ENCODE peak calls at places on chromosome 15, in seven cellular contexts. One of them, this sample, is unnamed.

GRCh38 chr15:79071901-79072300 is 18.7 kb downstream of the RASGRF1 start:
- DNase-seq in NCI-H2171 treated with DMSO at 0.1 percent for 48 hours: peak; percentile 63
- DNase-seq in NCI-H2081: no peak
- DNase-seq in activated CD4-positive, alpha-beta T cell treated with anti-CD3 and anti-CD28 coated beads, Interleukin-2, amount 50 U/mL, for 1 hour: no peak
- DNase-seq in astrocyte of the spinal cord: no peak
- DNase-seq in GM12865: no peak
- DNase-seq in COLO829: no peak
- DNase-seq in this sample: no peak

GRCh38 chr15:99476413-99477222 is 89.2 kb upstream of the MEF2A start:
- DNase-seq in activated CD4-positive, alpha-beta T cell treated with anti-CD3 and anti-CD28 coated beads, Interleukin-2, amount 50 U/mL, for 1 hour: no peak
- DNase-seq in GM12865: peak; percentile 56
- DNase-seq in NCI-H2171 treated with DMSO at 0.1 percent for 48 hours: no peak
- DNase-seq in NCI-H2081: no peak
- DNase-seq in COLO829: no peak
- DNase-seq in astrocyte of the spinal cord: peak; percentile 99
- DNase-seq in this sample: peak; percentile 84

GRCh38 chr15:56786966-56787365 is 53.7 kb upstream of the ZNF280D start:
- DNase-seq in COLO829: no peak
- DNase-seq in NCI-H2171 treated with DMSO at 0.1 percent for 48 hours: no peak
- DNase-seq in activated CD4-positive, alpha-beta T cell treated with anti-CD3 and anti-CD28 coated beads, Interleukin-2, amount 50 U/mL, for 1 hour: no peak
- DNase-seq in NCI-H2081: no peak
- DNase-seq in astrocyte of the spinal cord: no peak
- DNase-seq in GM12865: peak; percentile 81
- DNase-seq in this sample: no peak

GRCh38 chr15:40470423-40471104 is at the start of gene CHST14:
- DNase-seq in NCI-H2081: peak; percentile 54
- DNase-seq in astrocyte of the spinal cord: peak; percentile 39
- DNase-seq in activated CD4-positive, alpha-beta T cell treated with anti-CD3 and anti-CD28 coated beads, Interleukin-2, amount 50 U/mL, for 1 hour: peak; percentile 44
- DNase-seq in COLO829: no peak
- DNase-seq in NCI-H2171 treated with DMSO at 0.1 percent for 48 hours: peak; percentile 41
- DNase-seq in GM12865: peak; percentile 68
- DNase-seq in this sample: peak; percentile 58

GRCh38 chr15:40343512-40343911 is 2.8 kb upstream of the CCDC9B start:
- DNase-seq in activated CD4-positive, alpha-beta T cell treated with anti-CD3 and anti-CD28 coated beads, Interleukin-2, amount 50 U/mL, for 1 hour: no peak
- DNase-seq in NCI-H2171 treated with DMSO at 0.1 percent for 48 hours: no peak
- DNase-seq in GM12865: peak; percentile 17
- DNase-seq in astrocyte of the spinal cord: peak; percentile 92
- DNase-seq in COLO829: no peak
- DNase-seq in NCI-H2081: no peak
- DNase-seq in this sample: peak; percentile 93

GRCh38 chr15:39743611-39744010 is 39.0 kb downstream of the FSIP1 start:
- DNase-seq in NCI-H2171 treated with DMSO at 0.1 percent for 48 hours: no peak
- DNase-seq in activated CD4-positive, alpha-beta T cell treated with anti-CD3 and anti-CD28 coated beads, Interleukin-2, amount 50 U/mL, for 1 hour: no peak
- DNase-seq in NCI-H2081: no peak
- DNase-seq in astrocyte of the spinal cord: no peak
- DNase-seq in GM12865: no peak
- DNase-seq in COLO829: no peak
- DNase-seq in this sample: no peak

GRCh38 chr15:38071211-38071972 is 137.0 kb downstream of the TMCO5A start:
- DNase-seq in astrocyte of the spinal cord: no peak
- DNase-seq in NCI-H2081: no peak
- DNase-seq in activated CD4-positive, alpha-beta T cell treated with anti-CD3 and anti-CD28 coated beads, Interleukin-2, amount 50 U/mL, for 1 hour: no peak
- DNase-seq in NCI-H2171 treated with DMSO at 0.1 percent for 48 hours: no peak
- DNase-seq in COLO829: no peak
- DNase-seq in GM12865: no peak
- DNase-seq in this sample: no peak

GRCh38 chr15:64636101-64636500 is 139.3 kb downstream of the RBPMS2 start:
- DNase-seq in NCI-H2171 treated with DMSO at 0.1 percent for 48 hours: no peak
- DNase-seq in activated CD4-positive, alpha-beta T cell treated with anti-CD3 and anti-CD28 coated beads, Interleukin-2, amount 50 U/mL, for 1 hour: no peak
- DNase-seq in NCI-H2081: no peak
- DNase-seq in GM12865: no peak
- DNase-seq in COLO829: no peak
- DNase-seq in astrocyte of the spinal cord: peak; percentile 13
- DNase-seq in this sample: peak; percentile 12

GRCh38 chr15:68385671-68386586 is 46.0 kb downstream of the ITGA11 start:
- DNase-seq in NCI-H2081: no peak
- DNase-seq in NCI-H2171 treated with DMSO at 0.1 percent for 48 hours: no peak
- DNase-seq in GM12865: no peak
- DNase-seq in astrocyte of the spinal cord: no peak
- DNase-seq in activated CD4-positive, alpha-beta T cell treated with anti-CD3 and anti-CD28 coated beads, Interleukin-2, amount 50 U/mL, for 1 hour: no peak
- DNase-seq in COLO829: no peak
- DNase-seq in this sample: no peak

GRCh38 chr15:85097706-85098105 is 116.0 kb downstream of the PDE8A start:
- DNase-seq in GM12865: no peak
- DNase-seq in NCI-H2171 treated with DMSO at 0.1 percent for 48 hours: no peak
- DNase-seq in COLO829: no peak
- DNase-seq in astrocyte of the spinal cord: no peak
- DNase-seq in NCI-H2081: no peak
- DNase-seq in activated CD4-positive, alpha-beta T cell treated with anti-CD3 and anti-CD28 coated beads, Interleukin-2, amount 50 U/mL, for 1 hour: no peak
- DNase-seq in this sample: no peak

GRCh38 chr15:65805019-65805738 is 13.1 kb upstream of the DENND4A start:
- DNase-seq in NCI-H2171 treated with DMSO at 0.1 percent for 48 hours: no peak
- DNase-seq in activated CD4-positive, alpha-beta T cell treated with anti-CD3 and anti-CD28 coated beads, Interleukin-2, amount 50 U/mL, for 1 hour: no peak
- DNase-seq in astrocyte of the spinal cord: no peak
- DNase-seq in COLO829: no peak
- DNase-seq in NCI-H2081: no peak
- DNase-seq in GM12865: peak; percentile 54
- DNase-seq in this sample: peak; percentile 25

GRCh38 chr15:48696627-48697312 is 51.3 kb upstream of the FBN1 start:
- DNase-seq in GM12865: peak; percentile 21
- DNase-seq in NCI-H2171 treated with DMSO at 0.1 percent for 48 hours: no peak
- DNase-seq in astrocyte of the spinal cord: peak; percentile 45
- DNase-seq in COLO829: no peak
- DNase-seq in activated CD4-positive, alpha-beta T cell treated with anti-CD3 and anti-CD28 coated beads, Interleukin-2, amount 50 U/mL, for 1 hour: no peak
- DNase-seq in NCI-H2081: no peak
- DNase-seq in this sample: peak; percentile 33

GRCh38 chr15:71275566-71276354 is 160.5 kb downstream of the THSD4 start:
- DNase-seq in astrocyte of the spinal cord: no peak
- DNase-seq in NCI-H2171 treated with DMSO at 0.1 percent for 48 hours: no peak
- DNase-seq in COLO829: no peak
- DNase-seq in NCI-H2081: no peak
- DNase-seq in GM12865: no peak
- DNase-seq in activated CD4-positive, alpha-beta T cell treated with anti-CD3 and anti-CD28 coated beads, Interleukin-2, amount 50 U/mL, for 1 hour: no peak
- DNase-seq in this sample: no peak

GRCh38 chr15:38861108-38861507 is 296.5 kb upstream of the RASGRP1 start:
- DNase-seq in GM12865: no peak
- DNase-seq in activated CD4-positive, alpha-beta T cell treated with anti-CD3 and anti-CD28 coated beads, Interleukin-2, amount 50 U/mL, for 1 hour: no peak
- DNase-seq in astrocyte of the spinal cord: no peak
- DNase-seq in COLO829: no peak
- DNase-seq in NCI-H2171 treated with DMSO at 0.1 percent for 48 hours: peak; percentile 65
- DNase-seq in NCI-H2081: no peak
- DNase-seq in this sample: no peak

GRCh38 chr15:36883705-36884355 is 216.5 kb downstream of the MEIS2 start:
- DNase-seq in NCI-H2171 treated with DMSO at 0.1 percent for 48 hours: peak; percentile 78
- DNase-seq in COLO829: peak; percentile 49
- DNase-seq in NCI-H2081: peak; percentile 94
- DNase-seq in activated CD4-positive, alpha-beta T cell treated with anti-CD3 and anti-CD28 coated beads, Interleukin-2, amount 50 U/mL, for 1 hour: peak; percentile 36
- DNase-seq in GM12865: peak; percentile 92
- DNase-seq in astrocyte of the spinal cord: peak; percentile 85
- DNase-seq in this sample: peak; percentile 79

GRCh38 chr15:28114721-28115622 is 15.9 kb upstream of the OCA2 start:
- DNase-seq in GM12865: no peak
- DNase-seq in NCI-H2171 treated with DMSO at 0.1 percent for 48 hours: no peak
- DNase-seq in COLO829: no peak
- DNase-seq in NCI-H2081: no peak
- DNase-seq in astrocyte of the spinal cord: peak; percentile 67
- DNase-seq in activated CD4-positive, alpha-beta T cell treated with anti-CD3 and anti-CD28 coated beads, Interleukin-2, amount 50 U/mL, for 1 hour: no peak
- DNase-seq in this sample: no peak

This sample was measured in endothelial cell of umbilical vein.